ENCODE peak calls at places on chromosomes 16 and 17, in seven cellular contexts. G is GM23338, T is mesendoderm, I is fibroblast of lung, E is SK-N-SH, J is body of pancreas, N is left lung. U is an unnamed sample. For H3K27me3, the result is how much of the 10 kb centered on the place peaks cover.

GRCh38 chr17:8955021-8955420 is 10.5 kb downstream of the PIK3R5 start:
- DNase-seq in G (no peak), T (no peak), I (no peak), E (no peak), J (no peak), N (no peak), U (no peak)

GRCh38 chr17:73192894-73193701 is at the start of gene COG1:
- DNase-seq in G (peak), T (peak), I (peak), E (peak), J (peak), N (peak), U (peak)

GRCh38 chr17:19470529-19471261 is 59.7 kb downstream of the RNF112 start:
- DNase-seq in G (peak), T (no peak), I (peak), E (no peak), J (peak), N (peak), U (no peak)

GRCh38 chr17:59641799-59642484 is 22.2 kb downstream of the CLTC start:
- DNase-seq in G (no peak), T (peak), I (no peak), E (no peak), J (no peak), N (no peak), U (peak)

GRCh38 chr17:61574542-61575351 is 16.3 kb downstream of the NACA2 start:
- DNase-seq in G (peak), T (peak), I (peak), E (peak), J (peak), N (no peak), U (no peak)

GRCh38 chr17:18182978-18183333 is 672 bp upstream of the ALKBH5 start:
- DNase-seq in G (no peak), T (no peak), I (no peak), E (peak), J (peak), N (peak), U (no peak)

GRCh38 chr17:82242698-82242976 is 13.8 kb downstream of the SLC16A3 start:
- DNase-seq in G (no peak), T (no peak), I (no peak), E (no peak), J (no peak), N (no peak), U (no peak)

GRCh38 chr17:68238488-68238887 is 9.4 kb upstream of the AMZ2 start:
- DNase-seq in G (no peak), T (no peak), I (no peak), E (no peak), J (no peak), N (no peak), U (peak)

GRCh38 chr16:85461814-85462404 is 151.2 kb upstream of the GSE1 start:
- DNase-seq in G (peak), T (peak), I (peak), E (peak), J (no peak), N (peak), U (no peak)

GRCh38 chr16:13961099-13961811 is 41.3 kb downstream of the ERCC4 start:
- DNase-seq in G (no peak), T (no peak), I (peak), E (no peak), J (no peak), N (no peak), U (no peak)

GRCh38 chr17:58734811-58735210 is 20.8 kb upstream of the PPM1E start:
- DNase-seq in G (no peak), T (no peak), I (no peak), E (no peak), J (no peak), N (no peak), U (no peak)

GRCh38 chr17:81537343-81537855 is 9.2 kb downstream of the FSCN2 start:
- DNase-seq in G (peak), T (peak), I (no peak), E (peak), J (peak), N (no peak), U (peak)

GRCh38 chr17:22441776-22442175 is 749.5 kb downstream of the KCNJ18 start:
- DNase-seq in G (no peak), T (no peak), I (no peak), E (no peak), J (no peak), N (no peak), U (no peak)

GRCh38 chr16:5502467-5502869 is 404.9 kb upstream of the EEF2KMT start:
- DNase-seq in G (peak), T (peak), I (no peak), E (peak), J (no peak), N (no peak), U (no peak)

GRCh38 chr17:82382933-82383255 is 11.3 kb downstream of the UTS2R start:
- DNase-seq in G (no peak), T (no peak), I (no peak), E (no peak), J (no peak), N (no peak), U (no peak)

GRCh38 chr17:68435361-68435760 is 21.9 kb downstream of the WIPI1 start:
- DNase-seq in G (no peak), T (no peak), I (no peak), E (no peak), J (no peak), N (no peak), U (no peak)

GRCh38 chr17:8142158-8142886 is 9.9 kb downstream of the PER1 start:
- DNase-seq in G (no peak), T (no peak), I (no peak), E (no peak), J (no peak), N (no peak), U (peak)

GRCh38 chr16:50644730-50645129 is 36.4 kb downstream of the SNX20 start:
- DNase-seq in G (peak), T (peak), I (peak), E (peak), J (peak), N (no peak), U (peak)

GRCh38 chr17:63960006-63960405 is 12.7 kb downstream of the SCN4A start:
- DNase-seq in G (no peak), T (no peak), I (no peak), E (no peak), J (no peak), N (no peak), U (no peak)

GRCh38 chr17:64455993-64456885 is 7.3 kb downstream of the MILR1 start:
- DNase-seq in G (no peak), T (no peak), I (no peak), E (no peak), J (no peak), N (no peak), U (peak)

GRCh38 chr17:70677783-70678647 is 508.7 kb downstream of the KCNJ2 start:
- DNase-seq in G (peak), T (peak), I (peak), E (no peak), J (peak), N (no peak), U (no peak)

GRCh38 chr17:31134526-31134925 is 39.7 kb downstream of the NF1 start:
- DNase-seq in G (no peak), T (no peak), I (peak), E (no peak), J (no peak), N (no peak), U (no peak)

GRCh38 chr17:32161506-32162365 is 19.4 kb downstream of the RHOT1 start:
- DNase-seq in G (no peak), T (no peak), I (peak), E (no peak), J (no peak), N (no peak), U (no peak)

GRCh38 chr17:3029213-3029913 is 34.0 kb downstream of the OR1D5 start:
- DNase-seq in G (no peak), T (no peak), I (no peak), E (no peak), J (no peak), N (no peak), U (no peak)

GRCh38 chr17:31148205-31148604 is 53.4 kb downstream of the NF1 start:
- DNase-seq in G (no peak), T (no peak), I (no peak), E (no peak), J (no peak), N (no peak), U (no peak)

GRCh38 chr17:64358261-64358788 is 32.3 kb downstream of the PECAM1 start:
- DNase-seq in G (no peak), T (no peak), I (peak), E (no peak), J (no peak), N (no peak), U (no peak)

GRCh38 chr16:49859139-49859947 is 3.4 kb upstream of the ZNF423 start:
- DNase-seq in G (peak), T (no peak), I (no peak), E (no peak), J (peak), N (no peak), U (no peak)

GRCh38 chr17:36036240-36036639 is 18.5 kb upstream of the CCL23 start:
- DNase-seq in G (no peak), T (no peak), I (no peak), E (no peak), J (peak), N (peak), U (no peak)

GRCh38 chr17:34393401-34393800 is 30.4 kb upstream of the CCL1 start:
- DNase-seq in G (no peak), T (no peak), I (no peak), E (peak), J (no peak), N (no peak), U (no peak)

GRCh38 chr17:34397265-34397664 is 34.2 kb upstream of the CCL1 start:
- DNase-seq in G (no peak), T (no peak), I (no peak), E (no peak), J (no peak), N (no peak), U (no peak)

GRCh38 chr17:34400301-34400931 is 37.4 kb upstream of the CCL1 start:
- DNase-seq in G (no peak), T (no peak), I (no peak), E (no peak), J (no peak), N (no peak), U (no peak)

GRCh38 chr17:34401165-34401564 is 38.1 kb upstream of the CCL1 start:
- DNase-seq in G (no peak), T (no peak), I (no peak), E (no peak), J (no peak), N (no peak), U (no peak)

GRCh38 chr17:34398990-34399389 is 36.0 kb upstream of the CCL1 start:
- DNase-seq in G (no peak), T (no peak), I (no peak), E (no peak), J (no peak), N (no peak), U (no peak)
- H3K4me3 ChIP-seq in G (no peak), T (no peak), I (no peak), E (no peak), J (no peak), N (no peak), U (no peak)

DNA sequence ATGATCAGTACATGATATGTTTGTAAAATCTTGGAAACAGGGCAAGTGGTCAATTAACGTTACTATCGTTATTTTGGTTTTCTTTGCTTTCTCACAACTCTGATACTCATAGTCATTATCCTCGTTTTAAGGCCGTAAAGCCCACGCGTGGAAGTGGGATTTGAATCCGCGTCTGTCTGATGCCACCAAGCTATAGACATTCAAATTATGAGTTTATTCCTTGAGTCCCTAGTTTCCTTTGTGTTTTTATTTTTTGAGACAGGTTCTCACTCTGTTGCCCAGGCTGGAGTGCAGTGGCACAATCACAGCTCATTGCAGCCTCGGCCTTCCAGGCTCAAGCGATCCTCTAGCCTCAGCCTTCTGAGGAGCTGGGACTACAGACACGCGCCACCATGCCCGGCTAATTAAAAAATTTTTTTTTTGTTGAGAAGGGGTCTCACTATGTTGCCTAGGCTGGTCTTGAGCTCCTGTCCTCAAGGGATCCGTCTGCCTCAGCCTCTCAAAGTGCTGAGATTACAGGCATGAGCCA is 1.0 kb downstream of the DCTN5 start:
- DNase-seq in G (no peak), T (no peak), I (no peak), E (no peak), J (no peak), N (no peak), U (no peak)
- H3K27ac ChIP-seq in G (no peak), T (no peak), I (peak), E (peak), J (no peak), N (no peak), U (peak)

DNA sequence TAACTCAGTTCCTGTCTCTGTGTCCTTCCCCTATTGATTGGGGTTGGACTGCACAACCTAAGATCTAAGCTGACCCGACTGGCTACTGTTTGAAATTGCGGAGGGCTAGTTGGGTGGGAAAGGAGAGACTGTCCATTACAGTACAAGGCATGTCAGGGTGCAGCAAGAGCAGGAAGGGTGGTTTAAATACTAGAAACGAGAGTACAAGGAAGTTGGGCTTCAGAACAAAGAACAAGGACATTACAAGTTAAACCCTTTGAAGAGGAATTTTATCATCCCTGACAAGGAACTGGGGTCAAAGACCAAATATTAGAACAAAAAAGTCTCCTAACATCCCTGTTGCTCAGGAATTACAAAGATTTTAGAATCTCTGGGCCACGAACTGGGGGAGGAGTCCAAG is 224.2 kb upstream of the CACNG5 start:
- DNase-seq in G (no peak), T (no peak), I (no peak), E (no peak), J (no peak), N (no peak), U (no peak)
- H3K27me3 ChIP-seq in G (under half), T (under half), I (under half), E (under half), J (under half), N (under half), U (under half)

GRCh38 chr16:9270941-9271340 is 179.5 kb downstream of the HAPSTR1 start:
- DNase-seq in G (no peak), T (no peak), I (no peak), E (no peak), J (no peak), N (no peak), U (no peak)
- H3K4me3 ChIP-seq in G (no peak), T (no peak), I (no peak), E (no peak), J (no peak), N (no peak), U (no peak)

GRCh38 chr17:17070931-17071330 is 28.7 kb downstream of the MPRIP start:
- DNase-seq in G (no peak), T (no peak), I (no peak), E (no peak), J (no peak), N (peak), U (no peak)

GRCh38 chr17:17072546-17072945 is 30.3 kb downstream of the MPRIP start:
- DNase-seq in G (no peak), T (no peak), I (no peak), E (no peak), J (no peak), N (peak), U (no peak)

GRCh38 chr17:17067277-17067676 is 25.0 kb downstream of the MPRIP start:
- DNase-seq in G (no peak), T (peak), I (no peak), E (no peak), J (no peak), N (peak), U (no peak)

GRCh38 chr17:17071531-17072360 is 29.5 kb downstream of the MPRIP start:
- DNase-seq in G (no peak), T (no peak), I (no peak), E (no peak), J (no peak), N (peak), U (no peak)

GRCh38 chr17:17069849-17070248 is 27.6 kb downstream of the MPRIP start:
- DNase-seq in G (no peak), T (no peak), I (no peak), E (no peak), J (no peak), N (no peak), U (no peak)
- H3K27ac ChIP-seq in G (no peak), T (no peak), I (no peak), E (no peak), J (no peak), N (no peak), U (no peak)

DNA sequence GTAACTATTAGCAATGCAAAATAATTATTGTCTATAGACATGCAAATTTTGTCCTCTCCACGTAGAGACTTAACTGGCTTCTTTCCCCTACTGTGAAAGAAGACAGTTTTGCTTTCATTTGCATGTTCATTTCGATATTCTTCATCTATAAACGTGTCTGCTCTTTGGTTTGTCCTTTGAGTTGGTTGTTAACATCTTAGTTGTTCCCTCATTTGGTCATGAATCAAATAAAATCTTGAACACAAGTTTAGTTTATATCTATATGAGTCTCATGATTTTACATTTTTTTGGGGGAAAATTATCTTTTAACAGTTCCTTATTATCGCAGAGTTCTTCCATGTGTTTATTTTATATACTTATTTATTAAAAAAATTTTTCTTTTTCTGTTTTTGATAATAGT is 214.4 kb downstream of the UTP18 start:
- DNase-seq in G (no peak), T (no peak), I (no peak), E (no peak), J (no peak), N (no peak), U (no peak)
- H3K27me3 ChIP-seq in G (under half), T (under half), I (under half), E (under half), J (under half), N (under half), U (under half)

DNA sequence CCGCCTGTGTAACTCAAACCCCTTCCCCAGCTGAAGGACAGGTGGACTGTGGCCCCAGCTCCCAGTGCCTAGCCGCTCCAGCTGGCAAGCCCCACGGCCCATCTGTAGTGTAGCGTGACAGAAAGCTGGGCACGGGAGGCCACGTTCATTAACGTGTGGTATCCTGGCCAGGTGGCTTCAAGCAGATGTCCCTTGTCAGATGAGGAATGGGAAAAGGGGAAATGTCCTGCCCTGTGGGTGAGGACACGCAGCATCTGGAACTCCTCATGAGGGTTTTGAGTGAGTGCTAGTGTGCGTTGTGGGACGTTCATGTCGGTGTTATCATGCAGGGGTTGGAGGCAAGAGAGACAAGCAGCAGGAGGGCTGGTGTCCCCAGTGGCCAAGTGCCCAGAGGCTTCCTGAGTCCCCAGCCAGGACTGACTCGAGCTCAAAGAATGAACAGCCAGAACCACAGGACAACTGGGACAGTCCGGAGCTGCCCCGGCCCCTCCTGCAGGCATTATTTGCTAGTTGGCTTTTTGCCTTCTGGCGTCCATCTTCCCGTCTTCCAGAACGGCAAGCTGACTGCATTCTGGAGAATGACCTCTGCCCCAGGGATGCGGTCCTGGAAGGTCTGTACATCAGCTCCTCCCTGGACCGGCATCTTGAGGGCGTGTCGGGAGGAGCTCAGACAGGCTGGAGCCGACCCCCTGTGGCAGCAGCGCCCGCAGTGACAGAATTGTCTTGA is 19.3 kb downstream of the KDM8 start:
- DNase-seq in G (no peak), T (peak), I (peak), E (peak), J (peak), N (no peak), U (no peak)
- H3K4me3 ChIP-seq in G (no peak), T (no peak), I (no peak), E (no peak), J (no peak), N (no peak), U (no peak)

GRCh38 chr17:76131692-76132573 is 9.1 kb downstream of the FOXJ1 start:
- DNase-seq in G (peak), T (no peak), I (no peak), E (no peak), J (no peak), N (no peak), U (no peak)
- H3K27ac ChIP-seq in G (peak), T (no peak), I (no peak), E (no peak), J (peak), N (no peak), U (no peak)